ENCODE peak calls at places on chromosomes 12 and 14, in seven cellular contexts. G is fibroblast of mammary gland; N is fibroblast of pulmonary artery; Y is HCEC 1CT; B is stimulated activated CD4-positive, alpha-beta T cell treated with anti-CD3 and anti-CD28 coated beads, Interleukin-1b, Interleukin-23, amount 100 ng/mL, for 24 hours; P is EL; D is bronchial epithelial cell. V is an unnamed sample.

GRCh38 chr14:101636081-101636560 is 74.8 kb downstream of the DIO3 start:
- DNase-seq in P (no peak), N (no peak), D (no peak), B (no peak), Y (no peak), G (no peak), V (no peak)

GRCh38 chr12:13205809-13206559 is 9.5 kb downstream of the EMP1 start:
- DNase-seq in B (no peak), P (peak), D (peak), Y (peak), G (peak), N (peak), V (peak)

GRCh38 chr14:102499401-102500189 is 10.0 kb downstream of the ANKRD9 start:
- DNase-seq in G (no peak), B (no peak), N (no peak), D (no peak), Y (no peak), P (no peak), V (no peak)

GRCh38 chr12:115598827-115599226 is 678.7 kb downstream of the MED13L start:
- DNase-seq in P (no peak), N (no peak), B (no peak), Y (no peak), D (no peak), G (peak), V (peak)

GRCh38 chr14:68683326-68683725 is 109.5 kb downstream of the ZFP36L1 start:
- DNase-seq in Y (peak), B (no peak), G (peak), P (peak), N (no peak), D (no peak), V (peak)

GRCh38 chr12:94427520-94428381 is 31.9 kb downstream of the CEP83 start:
- DNase-seq in G (peak), Y (peak), N (peak), P (peak), B (no peak), D (no peak), V (peak)

GRCh38 chr12:17975239-17975638 is 114.8 kb downstream of the RERGL start:
- DNase-seq in Y (no peak), B (no peak), P (no peak), G (no peak), D (no peak), N (no peak), V (no peak)

GRCh38 chr12:5780536-5780935 is 164.5 kb downstream of the ANO2 start:
- DNase-seq in P (no peak), G (no peak), Y (no peak), D (no peak), N (no peak), B (no peak), V (no peak)

GRCh38 chr14:92121207-92121669 is 268 bp downstream of the NDUFB1 start:
- DNase-seq in P (peak), N (peak), Y (peak), B (no peak), G (peak), D (peak), V (peak)

GRCh38 chr12:30694971-30695326 is 720 bp downstream of the IPO8 start:
- DNase-seq in B (no peak), Y (peak), D (peak), G (peak), N (peak), P (peak), V (peak)

V was measured in AG20443.